ENCODE peak calls at places on chromosome 13, in five cellular contexts. K, E, D, G and B are unnamed samples.

GRCh38 chr13:51840917-51841316 is 4.1 kb downstream of the TMEM272 start:
- DNase-seq in K (no peak), G (no peak), D (no peak), E (no peak), B (no peak)

GRCh38 chr13:40592035-40592434 is 74.4 kb downstream of the FOXO1 start:
- DNase-seq in K (no peak), G (no peak), D (no peak), E (no peak), B (no peak)

GRCh38 chr13:94967183-94968039 is 255.1 kb upstream of the SOX21 start:
- DNase-seq in G (peak; percentile 12), E (no peak), K (no peak), D (no peak), B (no peak)

GRCh38 chr13:103852036-103852435 is 785.8 kb upstream of the SLC10A2 start:
- DNase-seq in K (no peak), D (no peak), E (no peak), G (no peak), B (no peak)

GRCh38 chr13:80586356-80586755 is 245.4 kb upstream of the SPRY2 start:
- DNase-seq in G (no peak), E (no peak), K (no peak), D (no peak), B (no peak)

GRCh38 chr13:85665286-85665685 is 133.9 kb downstream of the SLITRK6 start:
- DNase-seq in G (no peak), D (no peak), K (no peak), E (no peak), B (no peak)

GRCh38 chr13:88887045-88887662 is 1216.0 kb downstream of the SLITRK5 start:
- DNase-seq in E (no peak), D (peak; percentile 30), G (no peak), K (no peak), B (no peak)

GRCh38 chr13:110455941-110456340 is 105.6 kb downstream of the RAB20 start:
- DNase-seq in E (peak; percentile 84), D (peak; percentile 87), K (peak; percentile 80), G (peak; percentile 72), B (peak; percentile 74)

GRCh38 chr13:94390881-94391280 is 88.6 kb downstream of the DCT start:
- DNase-seq in E (no peak), K (no peak), G (no peak), D (no peak), B (no peak)

GRCh38 chr13:108595416-108596257 is 33.8 kb upstream of the MYO16 start:
- DNase-seq in D (no peak), G (no peak), E (no peak), K (no peak), B (no peak)

GRCh38 chr13:100789481-100789880 is 114.9 kb upstream of the TMTC4 start:
- DNase-seq in K (no peak), G (no peak), E (no peak), D (peak; percentile 63), B (no peak)

GRCh38 chr13:95677564-95678386 is 836 bp downstream of the DNAJC3 start:
- DNase-seq in K (no peak), D (no peak), G (no peak), E (no peak), B (peak; percentile 49)

GRCh38 chr13:27080018-27080948 is 91.3 kb downstream of the USP12 start:
- DNase-seq in G (no peak), E (no peak), K (no peak), D (no peak), B (no peak)

GRCh38 chr13:106858910-106859309 is 291.0 kb upstream of the ARGLU1 start:
- DNase-seq in D (no peak), G (no peak), K (no peak), E (no peak), B (no peak)

GRCh38 chr13:105773887-105774538 is 761.4 kb downstream of the EFNB2 start:
- DNase-seq in K (no peak), G (no peak), D (no peak), E (no peak), B (no peak)

GRCh38 chr13:109734002-109734785 is 52.2 kb downstream of the IRS2 start:
- DNase-seq in D (peak; percentile 62), E (no peak), G (no peak), K (no peak), B (no peak)

GRCh38 chr13:68025604-68026003 is 795.5 kb upstream of the PCDH9 start:
- DNase-seq in K (no peak), D (no peak), G (no peak), E (no peak), B (no peak)

GRCh38 chr13:34721631-34722144 is 220.4 kb upstream of the NBEA start:
- DNase-seq in E (no peak), K (no peak), D (no peak), G (no peak), B (no peak)

GRCh38 chr13:33911521-33911920 is 93.6 kb downstream of the RFC3 start:
- DNase-seq in K (no peak), E (no peak), D (no peak), G (no peak), B (no peak)

GRCh38 chr13:46643165-46643777 is 90.3 kb downstream of the LRCH1 start:
- DNase-seq in E (no peak), K (no peak), G (no peak), D (no peak), B (no peak)

GRCh38 chr13:46640843-46641242 is 87.9 kb downstream of the LRCH1 start:
- DNase-seq in G (no peak), E (no peak), D (no peak), K (no peak), B (no peak)

GRCh38 chr13:46639033-46639981 is 86.3 kb downstream of the LRCH1 start:
- DNase-seq in D (no peak), G (no peak), K (no peak), E (no peak), B (no peak)

GRCh38 chr13:46641274-46642081 is 88.5 kb downstream of the LRCH1 start:
- DNase-seq in K (no peak), E (no peak), G (no peak), D (no peak), B (peak; percentile 23)

GRCh38 chr13:46642254-46642653 is 89.3 kb downstream of the LRCH1 start:
- DNase-seq in K (no peak), E (no peak), D (no peak), G (no peak), B (no peak)
- H3K4me1 ChIP-seq in K (peaks cover 22% of the 10 kb centered on the region), E (peaks cover 17% of the 10 kb centered on the region), D (peaks cover 42% of the 10 kb centered on the region), G (peaks cover 38% of the 10 kb centered on the region), B (peaks cover 31% of the 10 kb centered on the region)

GRCh38 chr13:97140611-97141010 is 81.5 kb upstream of the MBNL2 start:
- DNase-seq in K (no peak), E (no peak), G (no peak), D (no peak), B (no peak)

GRCh38 chr13:97139704-97140103 is 82.4 kb upstream of the MBNL2 start:
- DNase-seq in E (no peak), G (no peak), K (no peak), D (no peak), B (no peak)

GRCh38 chr13:97145057-97145456 is 77.1 kb upstream of the MBNL2 start:
- DNase-seq in E (no peak), D (no peak), K (no peak), G (no peak), B (no peak)

GRCh38 chr13:97142452-97142851 is 79.7 kb upstream of the MBNL2 start:
- DNase-seq in K (no peak), E (peak; percentile 46), G (peak; percentile 27), D (no peak), B (no peak)

DNA sequence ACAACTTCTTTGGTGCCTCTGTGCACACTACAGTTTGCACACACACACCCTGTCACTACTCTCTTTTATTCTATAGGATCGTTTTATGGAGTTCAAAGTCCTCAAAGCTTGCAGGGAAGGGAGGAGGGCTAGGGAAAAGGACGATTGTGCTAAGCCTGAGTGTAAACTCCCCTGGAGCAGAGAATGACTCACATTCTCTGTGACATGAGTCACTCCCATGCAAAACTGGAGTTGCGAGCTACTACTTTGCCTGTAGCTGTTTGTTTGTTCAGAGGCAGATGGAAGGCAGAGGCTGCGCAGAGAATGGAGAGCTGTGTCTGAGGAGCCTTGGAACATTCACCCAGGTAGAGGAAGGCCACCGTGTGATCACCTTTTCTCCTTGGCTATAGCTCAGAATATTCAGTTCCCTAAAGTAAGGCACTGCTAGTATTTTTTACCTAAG is 80.5 kb upstream of the MBNL2 start:
- DNase-seq in E (peak; percentile 72), K (peak; percentile 48), D (no peak), G (no peak), B (no peak)
- H3K4me1 ChIP-seq in E (peaks cover 18% of the 10 kb centered on the region), K (peaks cover 3% of the 10 kb centered on the region), D (peaks cover 12% of the 10 kb centered on the region), G (no peaks in the 10 kb centered on the region), B (peaks cover 7% of the 10 kb centered on the region)

GRCh38 chr13:98957731-98958442 is 20.0 kb downstream of the DOCK9 start:
- DNase-seq in D (no peak), G (no peak), E (no peak), K (no peak), B (no peak)

GRCh38 chr13:98960331-98961203 is 17.3 kb downstream of the DOCK9 start:
- DNase-seq in E (no peak), G (no peak), D (no peak), K (no peak), B (no peak)

GRCh38 chr13:98959775-98960325 is 18.0 kb downstream of the DOCK9 start:
- DNase-seq in D (no peak), K (no peak), E (no peak), G (no peak), B (no peak)

GRCh38 chr13:98959299-98959698 is 18.6 kb downstream of the DOCK9 start:
- DNase-seq in D (no peak), E (no peak), G (no peak), K (no peak), B (no peak)

DNA sequence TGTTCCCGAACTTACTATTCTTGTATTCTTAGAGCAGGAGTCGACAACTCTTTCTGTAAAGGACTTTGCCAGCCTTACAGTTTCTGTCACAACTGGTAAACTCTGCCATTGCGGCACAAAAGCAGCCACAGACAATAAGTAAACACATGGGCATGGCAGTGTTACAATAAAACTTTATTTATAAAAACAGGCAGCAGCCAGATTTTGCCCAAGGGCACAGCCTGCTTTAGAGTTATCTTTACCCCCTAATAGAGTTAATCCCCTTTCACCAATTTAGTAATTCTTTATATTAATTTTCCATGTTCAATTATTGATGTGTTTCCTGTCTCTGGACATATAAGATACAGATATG is 19.4 kb downstream of the DOCK9 start:
- DNase-seq in E (no peak), D (no peak), G (no peak), K (no peak), B (no peak)
- H3K4me1 ChIP-seq in E (no peaks in the 10 kb centered on the region), D (peaks cover 10% of the 10 kb centered on the region), G (no peaks in the 10 kb centered on the region), K (peaks cover 7% of the 10 kb centered on the region), B (peaks cover 47% of the 10 kb centered on the region)

GRCh38 chr13:28423010-28423409 is 71.9 kb downstream of the FLT1 start:
- DNase-seq in D (peak; percentile 77), G (peak; percentile 21), E (no peak), K (no peak), B (peak; percentile 32)
- H3K4me1 ChIP-seq in D (peaks cover 11% of the 10 kb centered on the region), G (peaks cover 8% of the 10 kb centered on the region), E (no peaks in the 10 kb centered on the region), K (no peaks in the 10 kb centered on the region), B (no peaks in the 10 kb centered on the region)

DNA sequence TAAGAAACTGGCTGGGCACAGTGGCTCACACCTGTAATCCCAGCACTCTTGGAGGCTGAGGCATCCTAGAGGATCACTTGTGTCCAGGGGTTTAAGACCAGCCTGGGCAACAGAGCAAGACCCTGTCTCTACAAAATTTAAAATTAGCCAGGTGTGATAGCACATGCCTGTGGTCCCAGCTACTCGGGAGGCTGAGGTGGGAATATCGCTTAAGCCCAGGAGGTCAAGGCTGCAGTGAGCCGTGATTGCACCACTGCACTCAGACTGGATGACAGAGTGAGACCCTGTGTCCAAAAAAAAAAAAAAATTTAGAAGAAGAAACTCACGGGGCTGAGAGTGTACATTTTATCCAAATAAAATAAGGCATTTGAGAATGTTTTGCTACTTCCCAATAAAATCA is 58.9 kb downstream of the ZAR1L start:
- DNase-seq in E (no peak), K (no peak), G (no peak), D (no peak), B (no peak)
- H3K4me1 ChIP-seq in E (peaks cover 39% of the 10 kb centered on the region), K (no peaks in the 10 kb centered on the region), G (peaks cover 19% of the 10 kb centered on the region), D (peaks cover 15% of the 10 kb centered on the region), B (peaks cover 22% of the 10 kb centered on the region)